ENCODE peak calls at places on chromosome 12, in ten cellular contexts. U is suprapubic skin, F is nephron progenitor cell, Y is right lobe of liver, S is K562, X is mammary epithelial cell, M is HFF-Myc, W is Panc1, J is Calu3, B is fibroblast of pulmonary artery. R is an unnamed sample.

GRCh38 chr12:46556105-46556559 is 183.6 kb upstream of the SLC38A2 start:
- DNase-seq in U (no peak), F (no peak), Y (no peak), S (no peak), X (peak), M (peak), W (peak), J (no peak), B (peak), R (no peak)

GRCh38 chr12:123707466-123707865 is 4.7 kb upstream of the ATP6V0A2 start:
- DNase-seq in U (no peak), F (no peak), Y (no peak), S (no peak), X (no peak), M (no peak), W (no peak), J (no peak), B (no peak), R (no peak)

GRCh38 chr12:126362490-126362889 is 1297.3 kb downstream of the AACS start:
- DNase-seq in U (no peak), F (no peak), Y (no peak), S (no peak), X (no peak), M (no peak), W (no peak), J (no peak), B (no peak), R (no peak)

GRCh38 chr12:58639323-58639934 is 280.9 kb downstream of the LRIG3 start:
- DNase-seq in U (no peak), F (no peak), Y (no peak), S (no peak), X (no peak), M (no peak), W (no peak), J (no peak), B (peak), R (no peak)

GRCh38 chr12:64403708-64404469 is at the start of gene XPOT:
- DNase-seq in U (peak), F (peak), Y (peak), S (peak), X (peak), M (peak), W (peak), J (peak), B (peak), R (peak)

GRCh38 chr12:79143803-79144202 is 279.2 kb downstream of the SYT1 start:
- DNase-seq in U (no peak), F (no peak), Y (no peak), S (no peak), X (no peak), M (no peak), W (no peak), J (no peak), B (no peak), R (no peak)

GRCh38 chr12:112198120-112198733 is 72.9 kb downstream of the TRAFD1 start:
- DNase-seq in U (no peak), F (peak), Y (peak), S (peak), X (peak), M (peak), W (peak), J (peak), B (peak), R (no peak)

GRCh38 chr12:41965996-41966395 is 178.7 kb downstream of the GXYLT1 start:
- DNase-seq in U (no peak), F (no peak), Y (no peak), S (no peak), X (no peak), M (no peak), W (no peak), J (peak), B (no peak), R (no peak)

GRCh38 chr12:132908145-132909029 is 21.0 kb upstream of the CHFR start:
- DNase-seq in U (peak), F (peak), Y (peak), S (peak), X (peak), M (peak), W (no peak), J (no peak), B (peak), R (peak)

DNA sequence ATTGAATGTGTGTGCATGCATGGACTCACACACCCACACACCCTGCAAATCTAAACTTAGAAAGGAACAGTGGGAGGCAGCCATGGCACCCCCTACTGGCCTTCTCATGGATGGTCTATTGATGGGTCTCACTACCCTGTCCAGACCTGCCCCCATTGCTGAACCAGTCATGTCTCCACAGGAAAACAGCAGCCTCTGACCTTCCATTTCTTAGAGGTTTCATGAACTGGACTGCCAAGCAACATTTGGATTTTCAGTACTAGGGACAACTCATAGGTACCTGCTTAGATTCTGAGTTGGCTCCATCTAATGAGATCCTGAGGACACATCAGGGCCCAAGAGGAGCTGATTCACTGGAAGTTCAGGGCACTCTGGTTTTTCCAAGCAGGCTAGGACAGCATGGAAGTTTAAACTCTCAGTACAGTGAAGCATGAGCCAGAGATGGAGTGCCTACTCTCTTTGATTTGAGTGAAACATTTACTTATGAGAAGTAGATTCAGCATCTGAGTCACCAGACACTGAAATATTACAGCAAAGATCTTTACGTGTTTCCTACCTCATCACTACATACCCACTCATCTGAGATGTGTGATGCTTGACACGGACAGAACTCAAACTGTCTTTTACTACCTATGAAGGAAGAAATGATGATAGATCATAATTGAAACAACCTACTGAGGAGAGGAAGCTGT is 98.9 kb upstream of the PLEKHG7 start:
- DNase-seq in U (no peak), F (no peak), Y (no peak), S (no peak), X (peak), M (no peak), W (no peak), J (peak), B (no peak), R (no peak)
- TF ChIP-seq CTCF in U (no peak), F (no peak), Y (no peak), S (no peak), X (peak), M (peak), W (no peak), J (peak), B (peak), R (no peak)

GRCh38 chr12:117192057-117192456 is 1.8 kb upstream of the FBXO21 start:
- DNase-seq in U (no peak), F (no peak), Y (peak), S (no peak), X (no peak), M (no peak), W (no peak), J (no peak), B (no peak), R (peak)

GRCh38 chr12:117190210-117190781 is at the start of gene FBXO21:
- DNase-seq in U (peak), F (peak), Y (peak), S (peak), X (peak), M (peak), W (no peak), J (peak), B (peak), R (peak)

GRCh38 chr12:117189725-117190209 is 503 bp downstream of the FBXO21 start:
- DNase-seq in U (peak), F (peak), Y (peak), S (no peak), X (peak), M (no peak), W (no peak), J (peak), B (peak), R (peak)

GRCh38 chr12:117188121-117188665 is 2.1 kb downstream of the FBXO21 start:
- DNase-seq in U (no peak), F (no peak), Y (no peak), S (no peak), X (no peak), M (no peak), W (no peak), J (no peak), B (no peak), R (no peak)

GRCh38 chr12:117188961-117189724 is 1.1 kb downstream of the FBXO21 start:
- DNase-seq in U (no peak), F (no peak), Y (no peak), S (no peak), X (peak), M (no peak), W (no peak), J (no peak), B (peak), R (peak)
- TF ChIP-seq CTCF in U (no peak), F (no peak), Y (no peak), S (no peak), X (no peak), M (no peak), W (no peak), J (no peak), B (no peak), R (no peak)

DNA sequence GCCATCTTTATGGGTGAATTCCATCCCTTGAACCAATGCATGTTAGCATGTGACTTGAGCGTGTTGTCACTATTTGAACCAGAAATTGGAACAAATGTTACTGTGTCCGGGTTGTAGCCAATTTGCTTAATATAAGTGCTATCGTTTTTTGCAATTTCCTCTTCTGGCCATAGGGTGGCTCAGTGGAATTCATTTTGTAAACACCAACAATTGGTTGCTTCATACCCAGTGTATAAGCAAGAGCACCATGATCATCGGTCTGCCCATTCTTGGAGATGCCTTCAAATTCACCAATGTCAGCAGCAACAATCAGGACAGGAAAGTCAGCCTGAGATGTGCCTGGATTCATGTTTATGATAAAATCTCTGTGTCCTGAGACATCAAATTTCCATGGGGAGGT is 5.0 kb upstream of the NEDD1 start:
- DNase-seq in U (no peak), F (no peak), Y (no peak), S (no peak), X (no peak), M (no peak), W (no peak), J (no peak), B (no peak), R (no peak)
- TF ChIP-seq CTCF in U (no peak), F (no peak), Y (no peak), S (peak), X (no peak), M (peak), W (peak), J (no peak), B (no peak), R (no peak)

GRCh38 chr12:107917912-107918800 is 143.7 kb downstream of the ASCL4 start:
- DNase-seq in U (no peak), F (peak), Y (no peak), S (peak), X (peak), M (peak), W (no peak), J (peak), B (peak), R (no peak)

GRCh38 chr12:107906719-107907118 is 132.2 kb downstream of the ASCL4 start:
- DNase-seq in U (no peak), F (no peak), Y (no peak), S (no peak), X (no peak), M (no peak), W (no peak), J (no peak), B (no peak), R (no peak)

GRCh38 chr12:107914460-107914977 is 140.0 kb downstream of the ASCL4 start:
- DNase-seq in U (no peak), F (no peak), Y (no peak), S (peak), X (no peak), M (no peak), W (no peak), J (no peak), B (no peak), R (no peak)

GRCh38 chr12:107912421-107913004 is 138.0 kb downstream of the ASCL4 start:
- DNase-seq in U (no peak), F (peak), Y (peak), S (peak), X (peak), M (no peak), W (no peak), J (peak), B (peak), R (no peak)
- TF ChIP-seq CTCF in U (no peak), F (peak), Y (peak), S (peak), X (peak), M (peak), W (peak), J (peak), B (peak), R (peak)

GRCh38 chr12:120453060-120453761 is 7.0 kb downstream of the GATC start:
- DNase-seq in U (no peak), F (no peak), Y (no peak), S (no peak), X (no peak), M (no peak), W (no peak), J (no peak), B (no peak), R (no peak)

GRCh38 chr12:120455302-120455701 is 9.1 kb downstream of the GATC start:
- DNase-seq in U (no peak), F (no peak), Y (no peak), S (no peak), X (no peak), M (no peak), W (no peak), J (no peak), B (no peak), R (no peak)

GRCh38 chr12:120453977-120454376 is 7.7 kb downstream of the GATC start:
- DNase-seq in U (no peak), F (no peak), Y (no peak), S (peak), X (peak), M (no peak), W (no peak), J (peak), B (peak), R (no peak)

GRCh38 chr12:120460157-120460556 is 9.4 kb downstream of the SRSF9 start:
- DNase-seq in U (no peak), F (no peak), Y (no peak), S (no peak), X (no peak), M (no peak), W (no peak), J (no peak), B (no peak), R (no peak)

GRCh38 chr12:120457133-120457532 is 10.9 kb downstream of the GATC start:
- DNase-seq in U (no peak), F (no peak), Y (no peak), S (peak), X (no peak), M (no peak), W (no peak), J (no peak), B (peak), R (no peak)
- TF ChIP-seq CTCF in U (no peak), F (no peak), Y (no peak), S (peak), X (peak), M (peak), W (peak), J (peak), B (peak), R (no peak)

R was measured in mesothelial cell of epicardium.